ENCODE peak calls at places on chromosomes 5 and 9, in five cellular contexts. A, C, S, T and G are unnamed samples.

GRCh38 chr9:130825051-130825651 is 9.9 kb upstream of the ABL1 start:
- DNase-seq in A (peak; percentile 66), C (peak; percentile 24), S (no peak), T (peak; percentile 80), G (peak; percentile 36)

GRCh38 chr9:113593682-113594281 is 130.3 kb downstream of the RGS3 start:
- DNase-seq in A (peak; percentile 99), C (peak; percentile 73), S (peak; percentile 49), T (peak; percentile 99), G (peak; percentile 98)

GRCh38 chr5:133369161-133369783 is 243.1 kb downstream of the FSTL4 start:
- DNase-seq in A (no peak), C (no peak), S (no peak), T (no peak), G (no peak)

GRCh38 chr5:178117911-178118310 is 4.6 kb downstream of the N4BP3 start:
- DNase-seq in A (no peak), C (no peak), S (no peak), T (no peak), G (no peak)

GRCh38 chr9:136694163-136694864 is 7.1 kb upstream of the AGPAT2 start:
- DNase-seq in A (peak; percentile 81), C (peak; percentile 37), S (peak; percentile 43), T (no peak), G (peak; percentile 87)

GRCh38 chr5:156824241-156824640 is 25.9 kb upstream of the PPP1R2B start:
- DNase-seq in A (no peak), C (no peak), S (no peak), T (no peak), G (no peak)

GRCh38 chr5:10632110-10632903 is 68.4 kb downstream of the ANKRD33B start:
- DNase-seq in A (no peak), C (no peak), S (peak; percentile 34), T (peak; percentile 20), G (no peak)

GRCh38 chr5:91514408-91514807 is 131.3 kb upstream of the ARRDC3 start:
- DNase-seq in A (no peak), C (no peak), S (no peak), T (no peak), G (no peak)

GRCh38 chr9:127447416-127448111 is 3.6 kb downstream of the RPL12 start:
- DNase-seq in A (no peak), C (no peak), S (no peak), T (no peak), G (no peak)

GRCh38 chr5:144598451-144599068 is 427.9 kb downstream of the KCTD16 start:
- DNase-seq in A (peak; percentile 39), C (no peak), S (no peak), T (no peak), G (no peak)

GRCh38 chr5:150658699-150659265 is 2.3 kb upstream of the MYOZ3 start:
- DNase-seq in A (peak; percentile 24), C (no peak), S (no peak), T (no peak), G (no peak)

GRCh38 chr5:88824892-88825781 is 57.8 kb downstream of the MEF2C start:
- DNase-seq in A (no peak), C (no peak), S (no peak), T (peak; percentile 68), G (no peak)

GRCh38 chr5:23466401-23466886 is 41.0 kb upstream of the PRDM9 start:
- DNase-seq in A (no peak), C (no peak), S (no peak), T (peak; percentile 24), G (peak; percentile 83)

GRCh38 chr9:127567898-127568617 is 44.0 kb upstream of the STXBP1 start:
- DNase-seq in A (peak; percentile 55), C (no peak), S (no peak), T (no peak), G (no peak)

GRCh38 chr9:113645972-113646241 is 182.4 kb downstream of the RGS3 start:
- DNase-seq in A (peak; percentile 12), C (no peak), S (no peak), T (no peak), G (no peak)

GRCh38 chr5:73745806-73746205 is 119.8 kb downstream of the ARHGEF28 start:
- DNase-seq in A (no peak), C (no peak), S (no peak), T (no peak), G (no peak)

GRCh38 chr9:78001946-78002731 is 29.5 kb downstream of the GNAQ start:
- DNase-seq in A (no peak), C (no peak), S (no peak), T (no peak), G (no peak)

GRCh38 chr9:117516676-117517632 is 102.1 kb upstream of the ASTN2 start:
- DNase-seq in A (no peak), C (no peak), S (no peak), T (no peak), G (no peak)

GRCh38 chr5:141121563-141121962 is at the start of gene PCDHB4:
- DNase-seq in A (peak; percentile 51), C (peak; percentile 26), S (no peak), T (no peak), G (no peak)
- TF ChIP-seq CTCF in A (peak; percentile 84), C (peak; percentile 16), S (no peak), T (no peak), G (no peak)

GRCh38 chr5:76808142-76808691 is 10.6 kb upstream of the F2RL1 start:
- DNase-seq in A (peak; percentile 95), C (no peak), S (no peak), T (no peak), G (no peak)
- H3K27ac ChIP-seq in A (peak overlapping the region; percentile 87), C (no peak overlapping the region), S (no peak overlapping the region), T (peak overlapping the region; percentile 99), G (peak overlapping the region; percentile 36)

DNA sequence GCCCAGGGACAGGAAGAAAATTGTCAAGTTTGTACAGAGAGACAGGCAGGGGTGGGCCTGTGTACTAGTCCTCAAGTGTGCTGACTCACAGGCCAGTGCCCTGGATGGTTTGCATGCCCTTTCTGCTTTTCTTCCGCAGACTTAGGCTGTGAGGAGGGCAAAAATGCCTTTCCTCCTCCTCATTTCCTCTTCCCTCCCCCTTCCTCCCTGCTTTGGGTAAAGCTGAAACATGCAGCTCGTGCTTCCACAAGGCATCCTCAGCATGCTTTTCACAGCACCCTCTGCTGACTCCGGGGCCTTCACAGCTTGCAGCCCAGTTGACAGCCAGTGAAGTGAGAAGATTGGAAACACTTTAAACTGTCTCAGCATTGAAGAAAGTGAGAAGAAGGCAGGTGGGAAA is 138.6 kb downstream of the GRIA1 start:
- DNase-seq in A (peak; percentile 75), C (peak; percentile 20), S (peak; percentile 26), T (peak; percentile 95), G (peak; percentile 91)
- TF ChIP-seq CTCF in A (peak; percentile 27), C (no peak), S (no peak), T (peak; percentile 81), G (peak; percentile 50)

GRCh38 chr5:39580702-39581498 is 156.1 kb upstream of the DAB2 start:
- DNase-seq in A (no peak), C (no peak), S (no peak), T (peak; percentile 10), G (no peak)
- H3K27ac ChIP-seq in A (no peak overlapping the region), C (no peak overlapping the region), S (no peak overlapping the region), T (no peak overlapping the region), G (no peak overlapping the region)

GRCh38 chr9:129384138-129384886 is 206.3 kb upstream of the IER5L start:
- DNase-seq in A (no peak), C (no peak), S (no peak), T (no peak), G (no peak)
- TF ChIP-seq CTCF in A (no peak), C (no peak), S (no peak), T (no peak), G (no peak)

DNA sequence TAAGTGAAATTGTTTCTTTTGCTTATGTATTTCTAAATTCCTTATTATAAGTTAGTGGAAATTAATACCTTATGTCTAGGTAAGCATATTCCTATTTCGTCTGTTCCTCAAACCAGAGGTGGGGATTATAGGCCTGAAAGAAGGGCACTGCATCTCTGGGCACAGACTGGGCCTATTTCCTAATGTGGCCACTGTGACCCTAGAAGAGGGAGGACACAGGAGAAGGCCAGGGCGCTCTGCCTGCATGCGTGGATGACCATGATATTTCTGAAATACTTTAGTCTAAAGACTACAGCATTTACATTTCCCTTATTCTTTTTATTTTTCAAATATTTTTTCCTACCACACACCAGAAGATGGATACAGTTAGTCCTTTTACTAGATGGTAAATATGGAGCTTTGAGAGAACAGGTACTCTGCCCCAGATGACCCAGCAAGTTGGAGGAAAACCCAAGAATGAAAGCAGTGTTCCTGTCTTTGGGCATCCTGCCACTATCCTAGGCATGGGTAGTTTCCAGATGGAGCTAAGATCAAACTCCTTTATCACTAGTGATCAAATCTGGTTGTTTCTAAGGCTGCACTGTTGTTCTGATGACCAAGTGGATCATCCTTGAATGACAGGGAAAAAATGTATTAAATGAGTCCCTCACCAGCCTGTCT is 27.8 kb downstream of the RUSC2 start:
- DNase-seq in A (no peak), C (no peak), S (no peak), T (no peak), G (no peak)
- H3K27ac ChIP-seq in A (no peak overlapping the region), C (peak overlapping the region; percentile 87), S (peak overlapping the region; percentile 54), T (peak overlapping the region; percentile 90), G (peak overlapping the region; percentile 85)

DNA sequence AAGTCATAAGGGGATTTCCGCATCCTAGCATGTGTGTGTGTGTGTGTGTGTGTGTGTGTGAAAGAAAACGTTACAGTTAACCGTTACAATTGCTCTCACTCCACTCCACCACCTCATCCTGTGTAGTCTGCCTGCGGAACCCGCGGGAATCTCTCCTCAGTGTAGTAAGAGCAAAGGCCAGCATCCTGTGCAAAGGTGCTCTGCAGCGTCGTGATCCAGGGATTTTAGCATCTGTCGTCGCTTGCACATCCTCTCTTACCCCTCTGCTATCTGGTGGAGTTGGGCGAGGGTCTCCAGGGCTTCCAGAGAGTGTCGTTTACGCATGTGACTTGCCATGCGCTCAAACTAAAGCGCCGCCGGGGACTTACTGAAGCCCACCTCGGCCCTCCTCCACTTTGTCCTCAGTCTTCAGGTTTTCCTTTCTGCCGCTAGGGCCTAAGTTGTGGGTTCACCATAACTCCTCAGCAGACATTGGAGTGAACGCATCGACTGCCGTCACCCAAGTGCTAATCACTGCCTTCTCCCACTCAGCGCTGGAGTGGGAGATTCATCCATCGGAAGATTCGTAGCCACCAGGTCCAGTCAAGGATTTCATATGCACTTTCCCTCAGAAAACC is 3.9 kb downstream of the CDKN2B start:
- DNase-seq in A (peak; percentile 64), C (no peak), S (no peak), T (peak; percentile 48), G (no peak)
- TF ChIP-seq CTCF in A (peak; percentile 46), C (no peak), S (no peak), T (peak; percentile 55), G (no peak)

GRCh38 chr5:159510282-159510681 is 180.0 kb upstream of the IL12B start:
- DNase-seq in A (peak; percentile 93), C (peak; percentile 19), S (no peak), T (peak; percentile 88), G (peak; percentile 65)
- H3K27ac ChIP-seq in A (no peak overlapping the region), C (no peak overlapping the region), S (no peak overlapping the region), T (peak overlapping the region; percentile 57), G (no peak overlapping the region)